ENCODE peak calls at places on chromosomes 11 and 22, in ten cellular contexts. X is ovary, C is tibial nerve, D is sigmoid colon, H is stomach, T is A549, E is H1, U is GM12878, J is upper lobe of left lung, N is esophagus muscularis mucosa. W is an unnamed sample.

GRCh38 chr11:86818466-86819282 is 18.3 kb downstream of the PRSS23 start:
- DNase-seq in J (no peak), X (no peak), D (no peak), E (no peak), T (peak; percentile 60), H (no peak), C (no peak), U (peak; percentile 7), N (no peak), W (no peak)

GRCh38 chr11:117094776-117095175 is 3.5 kb downstream of the SIK3 start:
- DNase-seq in D (no peak), J (no peak), C (no peak), E (no peak), U (no peak), T (no peak), N (no peak), X (no peak), H (no peak), W (no peak)

GRCh38 chr11:36713715-36714114 is 115.7 kb upstream of the RAG2 start:
- DNase-seq in H (no peak), J (no peak), T (no peak), N (peak; percentile 37), U (no peak), C (peak; percentile 5), E (no peak), X (no peak), D (no peak), W (peak; percentile 7)

GRCh38 chr22:44658371-44658953 is 43.5 kb upstream of the PRR5 start:
- DNase-seq in J (no peak), X (peak; percentile 66), C (no peak), T (no peak), H (no peak), D (peak; percentile 84), N (peak; percentile 91), U (no peak), E (no peak), W (peak; percentile 39)

GRCh38 chr11:77213029-77213579 is 85.1 kb downstream of the MYO7A start:
- DNase-seq in X (no peak), T (no peak), U (no peak), C (no peak), D (no peak), H (no peak), J (no peak), E (no peak), N (no peak), W (no peak)

GRCh38 chr11:41281131-41281742 is 178.2 kb downstream of the LRRC4C start:
- DNase-seq in E (no peak), D (no peak), H (no peak), T (no peak), J (no peak), N (no peak), U (no peak), X (no peak), C (no peak), W (no peak)

GRCh38 chr11:37449146-37449545 is 851.1 kb upstream of the RAG2 start:
- DNase-seq in D (no peak), J (no peak), T (no peak), E (no peak), C (peak; percentile 45), U (no peak), N (no peak), H (no peak), X (no peak), W (no peak)

GRCh38 chr22:43060213-43060612 is 29.0 kb downstream of the TTLL1 start:
- DNase-seq in D (no peak), E (peak; percentile 99), H (peak; percentile 30), C (peak; percentile 20), J (peak; percentile 88), X (peak; percentile 31), U (no peak), N (no peak), T (no peak), W (peak; percentile 54)

GRCh38 chr11:115391598-115391997 is 112.6 kb downstream of the CADM1 start:
- DNase-seq in N (no peak), C (no peak), D (no peak), J (no peak), U (no peak), H (no peak), T (no peak), X (no peak), E (no peak), W (no peak)
- TF ChIP-seq POLR2A in N (no peak), C (no peak), D (no peak), J (no peak), U (no peak), H (no peak), T (no peak), X (no peak), E (no peak), W (no peak)

GRCh38 chr11:57143459-57143858 is 38.3 kb upstream of the LRRC55 start:
- DNase-seq in N (no peak), E (no peak), C (no peak), D (no peak), H (no peak), T (no peak), X (no peak), J (no peak), U (no peak), W (no peak)
- TF ChIP-seq EP300 in N (no peak), E (no peak), C (no peak), D (no peak), H (no peak), T (no peak), X (no peak), J (no peak), U (no peak), W (no peak)

GRCh38 chr11:61924016-61924360 is 6.6 kb upstream of the RAB3IL1 start:
- DNase-seq in D (no peak), T (no peak), X (no peak), H (no peak), J (no peak), E (no peak), N (no peak), C (no peak), U (no peak), W (no peak)

GRCh38 chr11:61919841-61920631 is 2.7 kb upstream of the RAB3IL1 start:
- DNase-seq in E (peak; percentile 45), C (no peak), J (no peak), X (peak; percentile 41), D (peak; percentile 62), H (no peak), T (peak; percentile 50), U (no peak), N (peak; percentile 82), W (no peak)

GRCh38 chr11:61921446-61921845 is 4.1 kb upstream of the RAB3IL1 start:
- DNase-seq in D (no peak), T (no peak), N (no peak), C (no peak), X (peak; percentile 17), H (no peak), E (peak; percentile 31), J (no peak), U (no peak), W (no peak)

GRCh38 chr11:61923166-61924015 is 6.0 kb upstream of the RAB3IL1 start:
- DNase-seq in C (peak; percentile 85), T (no peak), U (no peak), X (peak; percentile 85), D (peak; percentile 95), H (peak; percentile 64), N (peak; percentile 95), E (peak; percentile 62), J (peak; percentile 61), W (peak; percentile 59)

DNA sequence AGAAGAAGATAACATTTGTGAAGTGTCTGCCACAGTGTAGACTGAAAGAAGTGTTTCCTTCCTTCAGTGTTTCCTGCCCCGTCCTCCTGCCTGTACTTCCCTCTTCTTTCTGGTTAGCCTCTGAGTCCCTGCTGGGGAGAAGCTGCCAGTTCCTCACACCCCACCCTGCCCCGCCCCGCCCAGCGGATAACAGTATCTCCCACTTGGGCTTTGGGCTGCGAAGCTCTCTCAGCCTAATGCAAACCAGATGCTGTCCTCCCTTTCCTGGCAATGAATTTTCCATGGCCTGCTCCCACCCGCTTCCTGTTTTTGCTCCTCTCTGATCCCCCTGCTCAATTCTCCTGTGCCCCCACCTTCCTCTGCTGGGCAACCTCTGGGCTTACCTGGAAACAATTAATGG is 5.2 kb upstream of the RAB3IL1 start:
- DNase-seq in X (peak; percentile 94), T (no peak), C (peak; percentile 87), E (peak; percentile 33), J (peak; percentile 79), H (peak; percentile 36), N (peak; percentile 96), D (peak; percentile 95), U (no peak), W (peak; percentile 55)
- H3K27ac ChIP-seq in X (peak overlapping the region; percentile 98), T (no peak overlapping the region), C (peak overlapping the region; percentile 94), E (no peak overlapping the region), J (peak overlapping the region; percentile 75), H (peak overlapping the region; percentile 75), N (peak overlapping the region; percentile 86), D (peak overlapping the region; percentile 72), U (no peak overlapping the region), W (peak overlapping the region; percentile 82)

GRCh38 chr11:10453261-10453660 is 1.8 kb upstream of the AMPD3 start:
- DNase-seq in D (no peak), H (no peak), X (no peak), J (no peak), C (no peak), T (no peak), N (no peak), E (no peak), U (no peak), W (no peak)

GRCh38 chr11:10452211-10452767 is 2.8 kb upstream of the AMPD3 start:
- DNase-seq in T (no peak), E (no peak), D (no peak), X (no peak), H (no peak), J (no peak), U (no peak), C (no peak), N (peak; percentile 24), W (no peak)

GRCh38 chr11:10451399-10452116 is 3.5 kb upstream of the AMPD3 start:
- DNase-seq in T (no peak), U (no peak), D (no peak), N (no peak), C (no peak), J (no peak), E (no peak), X (no peak), H (no peak), W (no peak)

GRCh38 chr11:10454506-10454901 is 560 bp upstream of the AMPD3 start:
- DNase-seq in E (no peak), H (no peak), J (no peak), C (no peak), D (no peak), X (no peak), N (no peak), U (no peak), T (no peak), W (no peak)

DNA sequence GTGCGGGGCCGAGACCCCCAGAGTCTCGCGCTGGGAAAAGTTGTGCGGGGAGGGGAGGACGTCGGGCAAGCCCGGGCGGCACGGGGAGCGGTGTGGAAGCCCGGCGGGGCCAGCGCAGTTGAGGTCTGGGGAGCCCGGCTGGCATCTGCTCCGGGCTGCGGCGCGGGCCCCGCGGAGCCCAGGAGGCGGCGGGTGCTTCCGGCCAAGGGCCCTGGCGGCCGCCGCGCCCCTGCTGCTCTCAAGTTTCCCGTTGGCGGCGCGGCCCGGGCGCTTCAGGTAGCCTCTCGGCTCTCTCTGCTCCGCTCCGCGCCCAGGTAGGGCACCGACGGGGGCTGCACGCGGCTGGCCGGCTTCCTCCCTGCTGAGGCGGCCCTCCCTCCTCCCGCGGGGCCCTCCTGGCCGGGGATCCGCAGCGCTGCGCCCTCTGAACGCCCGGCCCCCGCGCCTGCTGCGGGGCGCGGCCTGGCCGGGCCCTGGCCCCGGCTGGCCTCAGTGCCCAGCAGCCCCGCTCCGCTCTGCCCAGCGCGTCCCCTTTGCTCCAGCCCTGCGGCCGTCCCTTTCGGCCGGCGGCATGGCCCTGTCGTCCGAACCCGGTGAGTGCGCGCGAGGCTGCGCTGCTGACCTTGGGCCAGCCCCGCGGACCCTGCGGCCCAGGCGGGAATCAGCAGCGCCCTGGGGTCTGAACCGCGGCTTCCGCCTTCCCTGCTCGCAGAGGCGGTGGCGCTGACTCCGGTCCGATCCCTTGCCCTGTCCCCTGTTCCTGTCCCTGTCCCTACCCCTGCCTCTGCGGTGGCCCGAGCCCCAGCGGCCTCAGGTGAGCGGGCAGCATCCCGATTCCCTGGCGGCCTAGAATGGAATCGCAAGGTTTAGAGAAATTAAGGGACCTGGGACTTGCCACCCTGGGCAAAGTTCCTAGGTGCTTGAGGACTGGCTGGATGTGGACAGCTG is 4.3 kb upstream of the AMPD3 start:
- DNase-seq in U (no peak), T (peak; percentile 45), J (peak; percentile 93), C (no peak), H (peak; percentile 74), D (no peak), N (no peak), E (peak; percentile 88), X (peak; percentile 21), W (peak; percentile 78)
- TF ChIP-seq POLR2A in U (peak; percentile 42), T (no peak), J (peak; percentile 43), C (no peak), H (no peak), D (no peak), N (no peak), E (no peak), X (no peak), W (peak; percentile 79)

W was measured in transverse colon.